ENCODE peak calls at places on chromosomes 2 and 18, in eight cellular contexts. Y is cardiac fibroblast, O is esophagus muscularis mucosa, H is testis, U is right lobe of liver, N is heart left ventricle, K is kidney, B is Calu3. V is an unnamed sample.
A peak's percentile ranks its signal among the peaks of the same experiment; 100 is the strongest.

GRCh38 chr2:203437516-203437915 is 97.6 kb downstream of the RAPH1 start:
- DNase-seq in N (no peak), O (no peak), B (no peak), Y (no peak), K (no peak), H (no peak), U (no peak), V (no peak)

GRCh38 chr2:210792000-210792399 is 235.6 kb downstream of the CPS1 start:
- DNase-seq in H (no peak), U (no peak), Y (no peak), K (no peak), O (no peak), B (no peak), N (peak; percentile 58), V (no peak)

GRCh38 chr18:59874166-59874565 is 25.6 kb upstream of the PMAIP1 start:
- DNase-seq in B (no peak), H (no peak), U (no peak), O (no peak), Y (peak; percentile 94), K (no peak), N (no peak), V (no peak)

GRCh38 chr18:57107141-57107832 is 39.6 kb upstream of the BOD1L2 start:
- DNase-seq in Y (peak; percentile 49), N (no peak), K (no peak), B (peak; percentile 20), U (no peak), O (no peak), H (peak; percentile 17), V (no peak)

GRCh38 chr2:235937936-235938335 is 230.2 kb downstream of the GBX2 start:
- DNase-seq in N (no peak), H (no peak), Y (no peak), U (no peak), K (no peak), B (no peak), O (no peak), V (no peak)

GRCh38 chr2:203688798-203689197 is 17.6 kb upstream of the CD28 start:
- DNase-seq in O (no peak), H (peak; percentile 57), B (no peak), Y (peak; percentile 98), U (no peak), K (peak; percentile 78), N (peak; percentile 83), V (no peak)

GRCh38 chr2:155975734-155976133 is 356.8 kb downstream of the NR4A2 start:
- DNase-seq in H (no peak), Y (no peak), K (no peak), O (no peak), N (no peak), B (peak; percentile 16), U (peak; percentile 52), V (no peak)

GRCh38 chr2:24909555-24910177 is 10.4 kb downstream of the ADCY3 start:
- DNase-seq in O (no peak), B (no peak), N (no peak), U (no peak), Y (no peak), K (no peak), H (no peak), V (no peak)

GRCh38 chr2:145546091-145546490 is 1026.2 kb upstream of the ZEB2 start:
- DNase-seq in H (no peak), U (no peak), B (no peak), O (no peak), Y (peak; percentile 36), N (no peak), K (no peak), V (no peak)

GRCh38 chr2:191857406-191857805 is 10.5 kb upstream of the CAVIN2 start:
- DNase-seq in N (no peak), O (no peak), B (no peak), U (no peak), K (no peak), Y (peak; percentile 60), H (no peak), V (no peak)

GRCh38 chr2:234247453-234248180 is 197.1 kb downstream of the SPP2 start:
- DNase-seq in H (no peak), K (peak; percentile 66), O (no peak), B (no peak), Y (no peak), N (no peak), U (no peak), V (no peak)
- TF ChIP-seq CTCF in H (no peak), K (no peak), O (no peak), B (no peak), Y (no peak), N (no peak), U (no peak), V (no peak)

GRCh38 chr18:2411381-2411977 is 159.8 kb downstream of the METTL4 start:
- DNase-seq in H (no peak), U (no peak), K (no peak), Y (peak; percentile 31), B (no peak), N (no peak), O (no peak), V (no peak)

GRCh38 chr18:2413352-2413751 is 158.0 kb downstream of the METTL4 start:
- DNase-seq in H (no peak), Y (no peak), O (no peak), U (no peak), N (no peak), K (no peak), B (no peak), V (no peak)

GRCh38 chr18:2412261-2412660 is 159.0 kb downstream of the METTL4 start:
- DNase-seq in B (no peak), H (no peak), U (no peak), O (no peak), K (no peak), N (no peak), Y (no peak), V (no peak)

GRCh38 chr18:2409906-2410305 is 161.4 kb downstream of the METTL4 start:
- DNase-seq in U (no peak), Y (no peak), B (no peak), N (no peak), H (no peak), O (no peak), K (no peak), V (no peak)

GRCh38 chr18:2410688-2411087 is 160.6 kb downstream of the METTL4 start:
- DNase-seq in H (no peak), Y (peak; percentile 7), O (no peak), B (peak; percentile 25), N (no peak), U (no peak), K (no peak), V (no peak)
- TF ChIP-seq CTCF in H (no peak), Y (no peak), O (no peak), B (no peak), N (no peak), U (no peak), K (no peak), V (no peak)

GRCh38 chr2:50401772-50402653 is 629.9 kb downstream of the NRXN1 start:
- DNase-seq in O (no peak), U (no peak), B (peak; percentile 63), N (no peak), Y (peak; percentile 74), H (peak; percentile 73), K (no peak), V (no peak)

GRCh38 chr2:50398101-50398500 is 633.8 kb downstream of the NRXN1 start:
- DNase-seq in Y (no peak), N (no peak), O (no peak), K (no peak), H (no peak), B (no peak), U (no peak), V (no peak)

DNA sequence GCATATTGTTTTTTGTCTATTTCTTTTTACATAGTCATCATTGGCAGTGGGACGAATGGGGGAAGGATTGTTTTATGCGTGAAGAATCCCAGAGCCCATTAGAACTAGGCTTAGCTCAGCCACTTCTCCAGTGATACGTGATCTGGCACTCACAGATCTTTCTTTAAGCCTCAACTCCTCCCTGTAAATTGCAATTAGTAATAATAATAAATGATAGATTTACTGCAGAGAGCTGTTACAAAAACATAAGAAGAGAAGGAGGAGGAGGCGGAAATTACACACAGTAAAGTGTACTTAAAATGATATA is 629.3 kb downstream of the NRXN1 start:
- DNase-seq in H (no peak), B (no peak), N (no peak), O (no peak), K (no peak), Y (no peak), U (no peak), V (no peak)
- TF ChIP-seq CTCF in H (no peak), B (no peak), N (no peak), O (no peak), K (no peak), Y (no peak), U (no peak), V (peak; percentile 13)

GRCh38 chr2:61900246-61900645 is 5.2 kb upstream of the COMMD1 start:
- DNase-seq in K (no peak), O (peak; percentile 8), B (no peak), Y (no peak), U (no peak), H (no peak), N (no peak), V (no peak)

GRCh38 chr2:61910603-61911002 is 5.1 kb downstream of the COMMD1 start:
- DNase-seq in O (no peak), Y (peak; percentile 19), H (no peak), U (no peak), K (no peak), B (peak; percentile 24), N (no peak), V (no peak)

GRCh38 chr2:61906187-61906470 is 655 bp downstream of the COMMD1 start:
- DNase-seq in Y (no peak), O (peak; percentile 8), H (no peak), U (no peak), N (no peak), B (no peak), K (no peak), V (no peak)

GRCh38 chr2:61911510-61911909 is 6.0 kb downstream of the COMMD1 start:
- DNase-seq in O (no peak), Y (no peak), B (no peak), N (no peak), H (no peak), U (no peak), K (no peak), V (no peak)

GRCh38 chr2:61905372-61906186 is at the start of gene COMMD1:
- DNase-seq in U (peak; percentile 91), N (peak; percentile 88), O (peak; percentile 96), K (peak; percentile 93), H (peak; percentile 93), B (peak; percentile 79), Y (peak; percentile 75), V (peak; percentile 88)
- TF ChIP-seq CTCF in U (no peak), N (no peak), O (no peak), K (no peak), H (no peak), B (no peak), Y (no peak), V (no peak)

DNA sequence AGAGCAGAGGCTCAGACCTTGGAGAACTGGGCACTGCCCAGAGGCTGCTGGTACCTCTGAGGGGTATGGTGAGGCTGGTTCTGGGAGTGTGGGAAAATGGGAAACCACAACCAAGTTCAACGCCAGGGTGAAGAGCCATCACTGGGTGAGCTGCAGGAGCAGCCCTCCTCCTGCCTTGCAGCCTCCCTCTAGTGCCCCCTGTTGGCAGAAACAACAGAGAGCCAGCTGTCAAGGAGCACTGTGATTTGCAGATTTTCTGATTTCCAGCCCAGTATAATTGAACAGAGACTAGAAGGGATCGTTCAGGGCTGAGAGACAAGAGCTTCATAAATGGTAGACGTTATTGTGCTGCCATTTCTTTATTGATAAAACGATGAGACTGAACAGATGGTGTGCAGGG is 50.5 kb downstream of the MAPK4 start:
- DNase-seq in N (no peak), U (no peak), H (peak; percentile 28), Y (no peak), K (no peak), O (no peak), B (no peak), V (no peak)
- TF ChIP-seq CTCF in N (no peak), U (peak; percentile 13), H (no peak), Y (no peak), K (no peak), O (no peak), B (peak; percentile 16), V (no peak)

GRCh38 chr2:149611100-149611820 is 23.7 kb upstream of the MMADHC start:
- DNase-seq in N (no peak), K (no peak), O (no peak), Y (no peak), H (no peak), U (no peak), B (no peak), V (no peak)
- TF ChIP-seq CTCF in N (no peak), K (no peak), O (no peak), Y (no peak), H (no peak), U (no peak), B (no peak), V (peak; percentile 45)